ENCODE peak calls at places on chromosome X, in seven cellular contexts. One of them, this sample, is unnamed. For H3K36me3, the result is how much of the 10 kb centered on the place peaks cover.

GRCh38 chrX:51568586-51568985 is 50.1 kb downstream of the CENPVL3 start:
- DNase-seq in stomach: no peak
- DNase-seq in heart left ventricle: no peak
- DNase-seq in vagina: no peak
- DNase-seq in endothelial cell of umbilical vein: no peak
- DNase-seq in Peyer's patch: no peak
- DNase-seq in body of pancreas: no peak
- DNase-seq in this sample: no peak

GRCh38 chrX:22666441-22666840 is 333.3 kb upstream of the DDX53 start:
- DNase-seq in stomach: no peak
- DNase-seq in Peyer's patch: no peak
- DNase-seq in endothelial cell of umbilical vein: peak
- DNase-seq in vagina: no peak
- DNase-seq in body of pancreas: no peak
- DNase-seq in heart left ventricle: no peak
- DNase-seq in this sample: no peak

GRCh38 chrX:127726227-127726626 is 326.0 kb downstream of the ACTRT1 start:
- DNase-seq in heart left ventricle: no peak
- DNase-seq in Peyer's patch: no peak
- DNase-seq in stomach: no peak
- DNase-seq in endothelial cell of umbilical vein: peak
- DNase-seq in vagina: no peak
- DNase-seq in body of pancreas: no peak
- DNase-seq in this sample: no peak

GRCh38 chrX:57286507-57287251 is at the start of gene FAAH2:
- DNase-seq in heart left ventricle: no peak
- DNase-seq in Peyer's patch: peak
- DNase-seq in endothelial cell of umbilical vein: peak
- DNase-seq in body of pancreas: peak
- DNase-seq in vagina: no peak
- DNase-seq in stomach: peak
- DNase-seq in this sample: peak

GRCh38 chrX:9341305-9342201 is 123.3 kb upstream of the TBL1X start:
- DNase-seq in body of pancreas: peak
- DNase-seq in endothelial cell of umbilical vein: peak
- DNase-seq in heart left ventricle: peak
- DNase-seq in vagina: no peak
- DNase-seq in stomach: peak
- DNase-seq in Peyer's patch: no peak
- DNase-seq in this sample: no peak

GRCh38 chrX:38275615-38276014 is 51.7 kb downstream of the RPGR start:
- DNase-seq in body of pancreas: no peak
- DNase-seq in heart left ventricle: no peak
- DNase-seq in Peyer's patch: no peak
- DNase-seq in vagina: no peak
- DNase-seq in endothelial cell of umbilical vein: peak
- DNase-seq in stomach: no peak
- DNase-seq in this sample: no peak

GRCh38 chrX:44778254-44778653 is 65.6 kb upstream of the DUSP21 start:
- DNase-seq in vagina: no peak
- DNase-seq in Peyer's patch: no peak
- DNase-seq in body of pancreas: no peak
- DNase-seq in endothelial cell of umbilical vein: no peak
- DNase-seq in stomach: no peak
- DNase-seq in heart left ventricle: no peak
- DNase-seq in this sample: no peak

GRCh38 chrX:23503835-23504539 is 163.3 kb upstream of the PRDX4 start:
- DNase-seq in Peyer's patch: peak
- DNase-seq in body of pancreas: peak
- DNase-seq in endothelial cell of umbilical vein: peak
- DNase-seq in vagina: no peak
- DNase-seq in stomach: peak
- DNase-seq in heart left ventricle: peak
- DNase-seq in this sample: peak

GRCh38 chrX:108165349-108166111 is 74.0 kb downstream of the ATG4A start:
- DNase-seq in body of pancreas: no peak
- DNase-seq in stomach: peak
- DNase-seq in endothelial cell of umbilical vein: peak
- DNase-seq in vagina: peak
- DNase-seq in Peyer's patch: no peak
- DNase-seq in heart left ventricle: no peak
- DNase-seq in this sample: no peak

GRCh38 chrX:15911729-15912550 is 57.3 kb upstream of the AP1S2 start:
- DNase-seq in vagina: no peak
- DNase-seq in heart left ventricle: no peak
- DNase-seq in body of pancreas: peak
- DNase-seq in Peyer's patch: no peak
- DNase-seq in stomach: no peak
- DNase-seq in endothelial cell of umbilical vein: no peak
- DNase-seq in this sample: no peak

GRCh38 chrX:19085975-19086772 is 36.1 kb downstream of the ADGRG2 start:
- DNase-seq in vagina: no peak
- DNase-seq in endothelial cell of umbilical vein: no peak
- DNase-seq in stomach: no peak
- DNase-seq in body of pancreas: peak
- DNase-seq in Peyer's patch: no peak
- DNase-seq in heart left ventricle: no peak
- DNase-seq in this sample: no peak

GRCh38 chrX:150934453-150934852 is 36.0 kb upstream of the CD99L2 start:
- DNase-seq in heart left ventricle: no peak
- DNase-seq in Peyer's patch: no peak
- DNase-seq in endothelial cell of umbilical vein: no peak
- DNase-seq in body of pancreas: no peak
- DNase-seq in stomach: no peak
- DNase-seq in vagina: no peak
- DNase-seq in this sample: peak

GRCh38 chrX:14801136-14801535 is 71.7 kb downstream of the FANCB start:
- DNase-seq in body of pancreas: no peak
- DNase-seq in vagina: no peak
- DNase-seq in Peyer's patch: no peak
- DNase-seq in heart left ventricle: no peak
- DNase-seq in stomach: no peak
- DNase-seq in endothelial cell of umbilical vein: no peak
- DNase-seq in this sample: no peak

GRCh38 chrX:148929686-148930085 is 429.3 kb downstream of the AFF2 start:
- DNase-seq in endothelial cell of umbilical vein: no peak
- DNase-seq in heart left ventricle: no peak
- DNase-seq in body of pancreas: no peak
- DNase-seq in vagina: no peak
- DNase-seq in stomach: no peak
- DNase-seq in Peyer's patch: no peak
- DNase-seq in this sample: no peak

GRCh38 chrX:102712967-102713677 is 874 bp downstream of the GPRASP2 start:
- DNase-seq in Peyer's patch: peak
- DNase-seq in heart left ventricle: no peak
- DNase-seq in endothelial cell of umbilical vein: peak
- DNase-seq in body of pancreas: peak
- DNase-seq in vagina: no peak
- DNase-seq in stomach: peak
- DNase-seq in this sample: peak
- TF ChIP-seq POLR2A in Peyer's patch: no peak
- TF ChIP-seq POLR2A in heart left ventricle: no peak
- TF ChIP-seq POLR2A in endothelial cell of umbilical vein: no peak
- TF ChIP-seq POLR2A in body of pancreas: no peak
- TF ChIP-seq POLR2A in vagina: no peak
- TF ChIP-seq POLR2A in stomach: no peak
- TF ChIP-seq POLR2A in this sample: no peak

GRCh38 chrX:123682182-123682581 is 50.7 kb downstream of the THOC2 start:
- DNase-seq in vagina: no peak
- DNase-seq in Peyer's patch: no peak
- DNase-seq in stomach: no peak
- DNase-seq in heart left ventricle: no peak
- DNase-seq in body of pancreas: no peak
- DNase-seq in endothelial cell of umbilical vein: no peak
- DNase-seq in this sample: no peak
- H3K36me3 ChIP-seq in vagina: under half
- H3K36me3 ChIP-seq in Peyer's patch: under half
- H3K36me3 ChIP-seq in stomach: under half
- H3K36me3 ChIP-seq in heart left ventricle: under half
- H3K36me3 ChIP-seq in body of pancreas: under half
- H3K36me3 ChIP-seq in endothelial cell of umbilical vein: under half
- H3K36me3 ChIP-seq in this sample: under half

GRCh38 chrX:102765217-102765616 is 44.7 kb downstream of the GPRASP3 start:
- DNase-seq in Peyer's patch: no peak
- DNase-seq in vagina: no peak
- DNase-seq in body of pancreas: peak
- DNase-seq in endothelial cell of umbilical vein: peak
- DNase-seq in stomach: no peak
- DNase-seq in heart left ventricle: no peak
- DNase-seq in this sample: no peak

GRCh38 chrX:102765794-102766193 is 45.3 kb downstream of the GPRASP3 start:
- DNase-seq in body of pancreas: peak
- DNase-seq in vagina: no peak
- DNase-seq in heart left ventricle: no peak
- DNase-seq in stomach: no peak
- DNase-seq in endothelial cell of umbilical vein: peak
- DNase-seq in Peyer's patch: no peak
- DNase-seq in this sample: no peak

GRCh38 chrX:102767287-102767686 is 46.7 kb downstream of the GPRASP3 start:
- DNase-seq in body of pancreas: no peak
- DNase-seq in endothelial cell of umbilical vein: no peak
- DNase-seq in Peyer's patch: no peak
- DNase-seq in heart left ventricle: no peak
- DNase-seq in stomach: no peak
- DNase-seq in vagina: no peak
- DNase-seq in this sample: no peak

GRCh38 chrX:102768984-102769761 is 48.6 kb downstream of the GPRASP3 start:
- DNase-seq in stomach: peak
- DNase-seq in body of pancreas: peak
- DNase-seq in vagina: no peak
- DNase-seq in Peyer's patch: peak
- DNase-seq in endothelial cell of umbilical vein: peak
- DNase-seq in heart left ventricle: peak
- DNase-seq in this sample: peak
- TF ChIP-seq POLR2A in stomach: no peak
- TF ChIP-seq POLR2A in body of pancreas: no peak
- TF ChIP-seq POLR2A in vagina: no peak
- TF ChIP-seq POLR2A in Peyer's patch: no peak
- TF ChIP-seq POLR2A in endothelial cell of umbilical vein: no peak
- TF ChIP-seq POLR2A in heart left ventricle: no peak
- TF ChIP-seq POLR2A in this sample: no peak

DNA sequence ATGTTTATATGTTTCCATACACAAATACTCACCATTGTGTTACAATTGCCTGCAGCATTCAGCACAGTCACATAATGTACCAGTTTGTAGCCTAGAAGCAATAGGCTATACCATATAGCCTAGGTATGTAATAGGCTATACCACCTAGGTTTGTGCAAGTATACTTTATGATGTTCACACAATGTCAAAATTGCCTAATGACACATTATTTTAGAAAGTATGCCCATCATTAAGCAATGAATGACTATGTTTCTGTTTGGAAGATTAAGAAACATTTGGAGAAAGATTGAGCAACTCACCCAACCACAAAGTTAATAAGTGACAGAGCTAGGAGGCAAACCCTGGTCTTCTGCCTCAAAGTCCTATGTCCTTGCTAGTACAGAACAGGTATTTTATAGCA is 96.8 kb upstream of the GRIA3 start:
- DNase-seq in body of pancreas: no peak
- DNase-seq in stomach: no peak
- DNase-seq in Peyer's patch: no peak
- DNase-seq in endothelial cell of umbilical vein: no peak
- DNase-seq in heart left ventricle: no peak
- DNase-seq in vagina: no peak
- DNase-seq in this sample: no peak
- H3K36me3 ChIP-seq in body of pancreas: under half
- H3K36me3 ChIP-seq in stomach: under half
- H3K36me3 ChIP-seq in Peyer's patch: under half
- H3K36me3 ChIP-seq in endothelial cell of umbilical vein: under half
- H3K36me3 ChIP-seq in heart left ventricle: under half
- H3K36me3 ChIP-seq in vagina: under half
- H3K36me3 ChIP-seq in this sample: under half